ENCODE peak calls at places on chromosomes 16 and 17, in seven cellular contexts. One of them, this sample, is unnamed.

GRCh38 chr16:728131-728889 is 1.4 kb downstream of the HAGHL start:
- DNase-seq in cardiac muscle cell: peak
- DNase-seq in retinal pigment epithelial cell: no peak
- DNase-seq in neural crest cell: no peak
- DNase-seq in adrenal gland: peak
- DNase-seq in heart right ventricle: peak
- DNase-seq in uterus: no peak
- DNase-seq in this sample: no peak

GRCh38 chr17:64777413-64778101 is 115.5 kb upstream of the SMURF2 start:
- DNase-seq in neural crest cell: no peak
- DNase-seq in retinal pigment epithelial cell: no peak
- DNase-seq in heart right ventricle: peak
- DNase-seq in uterus: peak
- DNase-seq in cardiac muscle cell: no peak
- DNase-seq in adrenal gland: no peak
- DNase-seq in this sample: no peak

GRCh38 chr17:41784207-41784744 is 2.2 kb downstream of the JUP start:
- DNase-seq in cardiac muscle cell: peak
- DNase-seq in adrenal gland: no peak
- DNase-seq in neural crest cell: no peak
- DNase-seq in retinal pigment epithelial cell: no peak
- DNase-seq in heart right ventricle: peak
- DNase-seq in uterus: peak
- DNase-seq in this sample: peak

GRCh38 chr17:40702271-40702670 is 1.3 kb downstream of the KRT24 start:
- DNase-seq in heart right ventricle: no peak
- DNase-seq in neural crest cell: no peak
- DNase-seq in cardiac muscle cell: no peak
- DNase-seq in uterus: no peak
- DNase-seq in retinal pigment epithelial cell: no peak
- DNase-seq in adrenal gland: no peak
- DNase-seq in this sample: no peak

GRCh38 chr17:37570527-37571093 is 38.6 kb downstream of the SYNRG start:
- DNase-seq in uterus: no peak
- DNase-seq in cardiac muscle cell: peak
- DNase-seq in neural crest cell: peak
- DNase-seq in adrenal gland: peak
- DNase-seq in heart right ventricle: peak
- DNase-seq in retinal pigment epithelial cell: peak
- DNase-seq in this sample: peak

GRCh38 chr16:28029387-28030002 is 34.0 kb downstream of the GSG1L start:
- DNase-seq in retinal pigment epithelial cell: no peak
- DNase-seq in uterus: no peak
- DNase-seq in adrenal gland: no peak
- DNase-seq in cardiac muscle cell: no peak
- DNase-seq in neural crest cell: no peak
- DNase-seq in heart right ventricle: no peak
- DNase-seq in this sample: no peak

GRCh38 chr17:19311421-19312215 is 50.9 kb downstream of the B9D1 start:
- DNase-seq in neural crest cell: no peak
- DNase-seq in heart right ventricle: no peak
- DNase-seq in cardiac muscle cell: no peak
- DNase-seq in uterus: no peak
- DNase-seq in adrenal gland: no peak
- DNase-seq in retinal pigment epithelial cell: no peak
- DNase-seq in this sample: no peak

GRCh38 chr16:87765473-87765775 is 362 bp downstream of the KLHDC4 start:
- DNase-seq in uterus: no peak
- DNase-seq in adrenal gland: no peak
- DNase-seq in neural crest cell: no peak
- DNase-seq in retinal pigment epithelial cell: no peak
- DNase-seq in cardiac muscle cell: no peak
- DNase-seq in heart right ventricle: peak
- DNase-seq in this sample: no peak

GRCh38 chr17:71171270-71171669 is 949.5 kb upstream of the SOX9 start:
- DNase-seq in retinal pigment epithelial cell: no peak
- DNase-seq in cardiac muscle cell: no peak
- DNase-seq in uterus: no peak
- DNase-seq in neural crest cell: no peak
- DNase-seq in heart right ventricle: no peak
- DNase-seq in adrenal gland: no peak
- DNase-seq in this sample: no peak

GRCh38 chr17:41835800-41836549 is at the start of gene NT5C3B:
- DNase-seq in heart right ventricle: peak
- DNase-seq in neural crest cell: peak
- DNase-seq in cardiac muscle cell: peak
- DNase-seq in adrenal gland: peak
- DNase-seq in retinal pigment epithelial cell: no peak
- DNase-seq in uterus: peak
- DNase-seq in this sample: peak

GRCh38 chr17:3603119-3603869 is 5.9 kb downstream of the TRPV1 start:
- DNase-seq in uterus: no peak
- DNase-seq in heart right ventricle: no peak
- DNase-seq in retinal pigment epithelial cell: no peak
- DNase-seq in adrenal gland: no peak
- DNase-seq in neural crest cell: no peak
- DNase-seq in cardiac muscle cell: no peak
- DNase-seq in this sample: no peak

GRCh38 chr16:24848065-24848464 is 2.3 kb downstream of the SLC5A11 start:
- DNase-seq in cardiac muscle cell: no peak
- DNase-seq in adrenal gland: no peak
- DNase-seq in retinal pigment epithelial cell: peak
- DNase-seq in uterus: no peak
- DNase-seq in neural crest cell: no peak
- DNase-seq in heart right ventricle: no peak
- DNase-seq in this sample: no peak

GRCh38 chr17:72812823-72813222 is 279.7 kb downstream of the SLC39A11 start:
- DNase-seq in neural crest cell: no peak
- DNase-seq in adrenal gland: no peak
- DNase-seq in retinal pigment epithelial cell: no peak
- DNase-seq in uterus: no peak
- DNase-seq in cardiac muscle cell: no peak
- DNase-seq in heart right ventricle: no peak
- DNase-seq in this sample: no peak

GRCh38 chr16:17105239-17105721 is 365.5 kb downstream of the XYLT1 start:
- DNase-seq in neural crest cell: no peak
- DNase-seq in heart right ventricle: no peak
- DNase-seq in adrenal gland: peak
- DNase-seq in retinal pigment epithelial cell: no peak
- DNase-seq in uterus: no peak
- DNase-seq in cardiac muscle cell: no peak
- DNase-seq in this sample: no peak

GRCh38 chr17:9676742-9677387 is 31.5 kb downstream of the USP43 start:
- DNase-seq in uterus: no peak
- DNase-seq in adrenal gland: no peak
- DNase-seq in cardiac muscle cell: no peak
- DNase-seq in heart right ventricle: no peak
- DNase-seq in neural crest cell: no peak
- DNase-seq in retinal pigment epithelial cell: peak
- DNase-seq in this sample: no peak

GRCh38 chr17:38729886-38730525 is at the start of gene CISD3:
- DNase-seq in uterus: peak
- DNase-seq in retinal pigment epithelial cell: no peak
- DNase-seq in neural crest cell: peak
- DNase-seq in cardiac muscle cell: peak
- DNase-seq in adrenal gland: peak
- DNase-seq in heart right ventricle: peak
- DNase-seq in this sample: peak

GRCh38 chr17:67376509-67376891 is 581 bp upstream of the PITPNC1 start:
- DNase-seq in uterus: no peak
- DNase-seq in cardiac muscle cell: peak
- DNase-seq in heart right ventricle: no peak
- DNase-seq in neural crest cell: no peak
- DNase-seq in adrenal gland: peak
- DNase-seq in retinal pigment epithelial cell: no peak
- DNase-seq in this sample: no peak

GRCh38 chr16:27316038-27316680 is 2.4 kb downstream of the IL4R start:
- DNase-seq in neural crest cell: no peak
- DNase-seq in cardiac muscle cell: no peak
- DNase-seq in retinal pigment epithelial cell: no peak
- DNase-seq in adrenal gland: peak
- DNase-seq in uterus: no peak
- DNase-seq in heart right ventricle: no peak
- DNase-seq in this sample: no peak

GRCh38 chr16:78930561-78930960 is 670.0 kb downstream of the MAF start:
- DNase-seq in adrenal gland: no peak
- DNase-seq in neural crest cell: no peak
- DNase-seq in uterus: no peak
- DNase-seq in retinal pigment epithelial cell: no peak
- DNase-seq in heart right ventricle: no peak
- DNase-seq in cardiac muscle cell: no peak
- DNase-seq in this sample: no peak

GRCh38 chr17:13931111-13931526 is 138.2 kb upstream of the COX10 start:
- DNase-seq in uterus: peak
- DNase-seq in cardiac muscle cell: no peak
- DNase-seq in adrenal gland: peak
- DNase-seq in neural crest cell: no peak
- DNase-seq in heart right ventricle: no peak
- DNase-seq in retinal pigment epithelial cell: no peak
- DNase-seq in this sample: no peak

GRCh38 chr16:77171750-77172635 is 19.0 kb upstream of the MON1B start:
- DNase-seq in uterus: no peak
- DNase-seq in cardiac muscle cell: peak
- DNase-seq in adrenal gland: peak
- DNase-seq in retinal pigment epithelial cell: no peak
- DNase-seq in heart right ventricle: no peak
- DNase-seq in neural crest cell: peak
- DNase-seq in this sample: no peak

GRCh38 chr17:75811174-75811573 is 26.6 kb downstream of the UNK start:
- DNase-seq in adrenal gland: no peak
- DNase-seq in neural crest cell: no peak
- DNase-seq in retinal pigment epithelial cell: no peak
- DNase-seq in cardiac muscle cell: no peak
- DNase-seq in uterus: no peak
- DNase-seq in heart right ventricle: no peak
- DNase-seq in this sample: no peak
- TF ChIP-seq CTCF in adrenal gland: no peak
- TF ChIP-seq CTCF in neural crest cell: no peak
- TF ChIP-seq CTCF in retinal pigment epithelial cell: no peak
- TF ChIP-seq CTCF in cardiac muscle cell: no peak
- TF ChIP-seq CTCF in uterus: no peak
- TF ChIP-seq CTCF in heart right ventricle: no peak
- TF ChIP-seq CTCF in this sample: no peak

GRCh38 chr17:43363926-43364285 is 34.9 kb upstream of the ARL4D start:
- DNase-seq in neural crest cell: no peak
- DNase-seq in heart right ventricle: no peak
- DNase-seq in retinal pigment epithelial cell: no peak
- DNase-seq in adrenal gland: no peak
- DNase-seq in uterus: no peak
- DNase-seq in cardiac muscle cell: no peak
- DNase-seq in this sample: no peak

GRCh38 chr17:43367588-43368242 is 31.1 kb upstream of the ARL4D start:
- DNase-seq in retinal pigment epithelial cell: peak
- DNase-seq in adrenal gland: no peak
- DNase-seq in heart right ventricle: no peak
- DNase-seq in neural crest cell: peak
- DNase-seq in cardiac muscle cell: peak
- DNase-seq in uterus: no peak
- DNase-seq in this sample: no peak

GRCh38 chr17:43363181-43363925 is 35.4 kb upstream of the ARL4D start:
- DNase-seq in heart right ventricle: no peak
- DNase-seq in adrenal gland: no peak
- DNase-seq in retinal pigment epithelial cell: no peak
- DNase-seq in cardiac muscle cell: no peak
- DNase-seq in uterus: no peak
- DNase-seq in neural crest cell: no peak
- DNase-seq in this sample: no peak

GRCh38 chr17:43366809-43367587 is 31.8 kb upstream of the ARL4D start:
- DNase-seq in neural crest cell: no peak
- DNase-seq in retinal pigment epithelial cell: peak
- DNase-seq in cardiac muscle cell: no peak
- DNase-seq in heart right ventricle: no peak
- DNase-seq in uterus: no peak
- DNase-seq in adrenal gland: peak
- DNase-seq in this sample: no peak

DNA sequence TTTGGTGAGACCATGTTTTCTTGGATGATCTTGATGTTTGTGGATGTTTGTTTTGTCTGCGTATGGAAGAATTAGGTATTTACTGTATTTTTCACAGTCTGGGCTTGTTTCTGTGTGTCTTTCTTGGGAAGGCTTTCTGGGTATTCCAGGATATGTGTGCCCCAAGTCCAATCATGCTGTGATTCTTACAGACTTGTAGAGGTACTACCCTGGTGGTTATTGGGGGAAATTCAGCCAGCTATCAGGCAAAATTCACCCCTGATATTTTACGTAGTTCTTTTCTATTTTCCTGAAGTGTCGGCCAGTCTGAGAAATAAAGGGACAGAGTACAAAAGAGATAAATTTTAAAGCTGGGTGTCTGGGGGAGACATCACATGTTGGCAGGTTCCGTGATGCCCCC is 33.4 kb upstream of the ARL4D start:
- DNase-seq in uterus: no peak
- DNase-seq in adrenal gland: no peak
- DNase-seq in retinal pigment epithelial cell: no peak
- DNase-seq in cardiac muscle cell: no peak
- DNase-seq in heart right ventricle: no peak
- DNase-seq in neural crest cell: no peak
- DNase-seq in this sample: no peak
- TF ChIP-seq CTCF in uterus: no peak
- TF ChIP-seq CTCF in adrenal gland: peak
- TF ChIP-seq CTCF in retinal pigment epithelial cell: peak
- TF ChIP-seq CTCF in cardiac muscle cell: no peak
- TF ChIP-seq CTCF in heart right ventricle: no peak
- TF ChIP-seq CTCF in neural crest cell: no peak
- TF ChIP-seq CTCF in this sample: no peak

GRCh38 chr17:33459078-33459940 is 166.2 kb upstream of the ASIC2 start:
- DNase-seq in adrenal gland: no peak
- DNase-seq in heart right ventricle: no peak
- DNase-seq in cardiac muscle cell: no peak
- DNase-seq in retinal pigment epithelial cell: no peak
- DNase-seq in neural crest cell: no peak
- DNase-seq in uterus: no peak
- DNase-seq in this sample: no peak
- TF ChIP-seq CTCF in adrenal gland: no peak
- TF ChIP-seq CTCF in heart right ventricle: no peak
- TF ChIP-seq CTCF in cardiac muscle cell: no peak
- TF ChIP-seq CTCF in retinal pigment epithelial cell: no peak
- TF ChIP-seq CTCF in neural crest cell: no peak
- TF ChIP-seq CTCF in uterus: no peak
- TF ChIP-seq CTCF in this sample: no peak

DNA sequence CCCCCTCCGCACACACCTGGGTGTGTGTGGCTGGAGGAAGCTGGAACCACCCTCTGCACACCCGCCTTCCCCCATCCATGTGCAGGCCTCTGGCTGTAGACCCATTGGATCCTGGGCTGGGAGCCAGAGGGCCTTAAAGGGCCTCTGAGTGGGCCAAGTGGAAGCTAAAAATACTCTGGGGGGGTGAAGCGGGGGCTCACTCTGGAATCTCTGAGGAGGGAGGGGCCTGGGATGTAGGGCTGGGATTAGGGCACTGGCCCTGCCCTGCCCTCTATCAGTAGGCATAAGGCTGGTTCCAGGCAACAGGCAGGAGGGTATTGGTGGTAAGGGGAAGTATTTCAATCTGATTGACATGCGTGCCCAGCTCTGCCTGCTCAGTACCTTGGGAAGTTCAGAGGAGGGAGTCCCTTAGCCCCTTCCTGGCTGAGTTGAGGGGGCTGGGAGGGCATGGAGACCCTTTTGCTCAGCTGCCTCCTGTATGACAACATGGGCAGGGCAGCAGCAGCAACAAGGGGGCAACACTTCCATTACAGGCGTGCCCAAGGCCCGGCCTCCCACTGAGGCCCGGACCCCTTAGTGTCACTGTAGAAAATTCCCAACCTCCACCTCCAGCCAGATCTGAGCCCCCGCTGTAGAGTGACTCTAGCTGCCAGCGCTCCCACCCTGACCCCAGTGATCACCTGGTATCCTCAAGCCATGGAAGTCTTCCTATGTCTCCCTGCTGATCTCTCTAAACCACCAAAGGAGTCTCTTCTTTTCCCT is 5.2 kb downstream of the ITGA3 start:
- DNase-seq in uterus: peak
- DNase-seq in adrenal gland: peak
- DNase-seq in retinal pigment epithelial cell: no peak
- DNase-seq in cardiac muscle cell: peak
- DNase-seq in heart right ventricle: peak
- DNase-seq in neural crest cell: no peak
- DNase-seq in this sample: no peak
- TF ChIP-seq CTCF in uterus: no peak
- TF ChIP-seq CTCF in adrenal gland: no peak
- TF ChIP-seq CTCF in retinal pigment epithelial cell: no peak
- TF ChIP-seq CTCF in cardiac muscle cell: no peak
- TF ChIP-seq CTCF in heart right ventricle: no peak
- TF ChIP-seq CTCF in neural crest cell: no peak
- TF ChIP-seq CTCF in this sample: no peak